ENCODE peak calls at places on chromosomes 1 and 21, in six cellular contexts. K is kidney epithelial cell; N is GM12865; J is B cell; Z is fibroblast of mammary gland; Y is CD4-positive, alpha-beta T cell. V is an unnamed sample.

GRCh38 chr1:109478806-109479205 is 4.9 kb upstream of the ATXN7L2 start:
- DNase-seq in K (no peak), N (peak), J (no peak), Z (no peak), Y (no peak), V (peak)

GRCh38 chr1:17826165-17826488 is 71.0 kb downstream of the ACTL8 start:
- DNase-seq in K (no peak), N (peak), J (no peak), Z (peak), Y (no peak), V (peak)

GRCh38 chr21:26199471-26199870 is 28.9 kb upstream of the APP start:
- DNase-seq in K (no peak), N (no peak), J (no peak), Z (peak), Y (no peak), V (no peak)

GRCh38 chr21:29084372-29084771 is 10.9 kb upstream of the CCT8 start:
- DNase-seq in K (no peak), N (no peak), J (no peak), Z (no peak), Y (no peak), V (no peak)

GRCh38 chr1:41559331-41559730 is 74.8 kb upstream of the EDN2 start:
- DNase-seq in K (no peak), N (no peak), J (no peak), Z (no peak), Y (no peak), V (no peak)

GRCh38 chr1:205300149-205300548 is 21.4 kb downstream of the NUAK2 start:
- DNase-seq in K (no peak), N (no peak), J (no peak), Z (no peak), Y (no peak), V (no peak)

GRCh38 chr21:45822002-45822397 is 159.6 kb upstream of the COL6A1 start:
- DNase-seq in K (no peak), N (no peak), J (no peak), Z (no peak), Y (no peak), V (no peak)

GRCh38 chr1:45687014-45687752 is 798 bp upstream of the TMEM69 start:
- DNase-seq in K (peak), N (peak), J (peak), Z (peak), Y (peak), V (peak)

GRCh38 chr1:55724551-55725325 is 509.6 kb upstream of the USP24 start:
- DNase-seq in K (no peak), N (no peak), J (no peak), Z (peak), Y (no peak), V (no peak)

GRCh38 chr1:241627453-241628329 is 12.5 kb downstream of the CHML start:
- DNase-seq in K (peak), N (peak), J (peak), Z (peak), Y (peak), V (peak)

GRCh38 chr21:37435120-37435519 is 68.5 kb downstream of the DYRK1A start:
- DNase-seq in K (peak), N (no peak), J (peak), Z (peak), Y (no peak), V (peak)

GRCh38 chr1:85421179-85421578 is 43.8 kb downstream of the DDAH1 start:
- DNase-seq in K (no peak), N (no peak), J (no peak), Z (no peak), Y (no peak), V (no peak)

DNA sequence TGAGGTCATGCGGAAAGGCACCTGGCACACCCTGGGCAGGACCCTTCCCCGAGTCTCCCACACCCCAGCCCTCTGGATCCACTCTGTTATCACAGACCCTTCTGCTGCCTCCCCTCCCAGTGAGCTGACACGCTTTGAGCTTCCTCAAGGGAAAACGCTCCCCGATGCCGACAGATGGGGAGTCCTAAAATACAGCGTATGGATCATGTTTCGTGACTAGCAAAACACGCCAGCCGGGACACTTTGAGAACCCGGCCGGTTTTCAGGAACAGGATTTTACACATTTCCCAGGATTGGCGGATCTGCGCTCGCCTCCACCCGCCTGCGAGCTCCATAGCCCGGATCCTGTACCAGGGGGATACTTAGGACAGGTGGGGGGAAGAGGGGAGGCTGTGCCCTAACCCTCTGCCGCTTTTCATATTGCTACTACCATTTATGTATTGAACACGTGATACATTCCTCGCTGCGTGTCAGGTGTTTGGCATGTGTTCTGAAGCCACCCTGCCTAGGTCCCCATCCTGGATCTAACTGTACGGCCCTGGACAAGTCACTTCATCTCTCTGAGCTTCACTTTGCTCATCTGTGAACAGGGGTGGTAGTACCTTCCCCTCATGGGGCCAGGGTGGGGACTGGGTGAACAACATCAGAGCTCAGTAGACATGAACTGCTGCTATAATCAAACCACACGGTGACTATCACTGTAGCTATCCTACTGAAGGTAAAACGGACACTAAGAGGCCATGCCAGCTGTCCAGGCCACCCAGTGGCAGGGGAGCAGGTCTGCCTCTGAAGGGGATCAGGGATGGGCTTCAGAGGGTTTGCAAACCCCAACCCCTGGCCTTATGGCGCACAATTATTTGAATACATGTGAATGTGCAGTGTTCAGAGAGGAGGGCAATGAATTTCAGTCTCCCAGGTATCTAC is 63.2 kb downstream of the SSBP3 start:
- DNase-seq in K (no peak), N (no peak), J (no peak), Z (no peak), Y (no peak), V (no peak)
- TF ChIP-seq CTCF in K (no peak), N (no peak), J (no peak), Z (no peak), Y (no peak), V (no peak)

DNA sequence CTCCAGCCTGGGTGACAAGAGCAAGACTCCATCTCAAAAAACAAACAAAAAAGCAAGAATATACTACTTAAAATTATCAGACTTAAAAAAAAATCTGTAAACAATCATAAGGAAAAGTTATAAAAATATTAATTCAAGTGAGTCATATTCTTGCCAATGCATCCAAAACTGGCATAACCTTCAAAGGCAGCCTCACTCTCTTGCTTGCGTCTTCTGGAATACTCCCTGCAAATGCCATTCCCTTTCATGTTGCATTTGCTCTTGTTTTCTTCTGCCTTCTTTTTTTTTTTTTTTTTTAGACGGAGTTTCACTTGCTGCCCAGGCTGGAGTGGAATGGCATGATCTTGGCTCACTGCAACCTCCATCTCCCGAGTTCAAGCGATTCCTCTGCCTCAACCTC is 32.2 kb upstream of the ZBTB8A start:
- DNase-seq in K (no peak), N (no peak), J (no peak), Z (no peak), Y (no peak), V (no peak)
- TF ChIP-seq CTCF in K (no peak), N (no peak), J (no peak), Z (no peak), Y (no peak), V (no peak)

GRCh38 chr1:150001415-150001814 is 9.1 kb downstream of the OTUD7B start:
- DNase-seq in K (no peak), N (no peak), J (no peak), Z (no peak), Y (no peak), V (no peak)

GRCh38 chr1:150002217-150002616 is 8.3 kb downstream of the OTUD7B start:
- DNase-seq in K (no peak), N (no peak), J (no peak), Z (no peak), Y (no peak), V (no peak)

GRCh38 chr1:150006881-150007401 is 3.6 kb downstream of the OTUD7B start:
- DNase-seq in K (no peak), N (no peak), J (no peak), Z (peak), Y (no peak), V (peak)

GRCh38 chr1:150005606-150006005 is 4.9 kb downstream of the OTUD7B start:
- DNase-seq in K (no peak), N (no peak), J (no peak), Z (no peak), Y (no peak), V (no peak)

GRCh38 chr1:150003826-150004225 is 6.7 kb downstream of the OTUD7B start:
- DNase-seq in K (no peak), N (no peak), J (no peak), Z (no peak), Y (no peak), V (no peak)
- TF ChIP-seq CTCF in K (no peak), N (no peak), J (no peak), Z (no peak), Y (no peak), V (no peak)

DNA sequence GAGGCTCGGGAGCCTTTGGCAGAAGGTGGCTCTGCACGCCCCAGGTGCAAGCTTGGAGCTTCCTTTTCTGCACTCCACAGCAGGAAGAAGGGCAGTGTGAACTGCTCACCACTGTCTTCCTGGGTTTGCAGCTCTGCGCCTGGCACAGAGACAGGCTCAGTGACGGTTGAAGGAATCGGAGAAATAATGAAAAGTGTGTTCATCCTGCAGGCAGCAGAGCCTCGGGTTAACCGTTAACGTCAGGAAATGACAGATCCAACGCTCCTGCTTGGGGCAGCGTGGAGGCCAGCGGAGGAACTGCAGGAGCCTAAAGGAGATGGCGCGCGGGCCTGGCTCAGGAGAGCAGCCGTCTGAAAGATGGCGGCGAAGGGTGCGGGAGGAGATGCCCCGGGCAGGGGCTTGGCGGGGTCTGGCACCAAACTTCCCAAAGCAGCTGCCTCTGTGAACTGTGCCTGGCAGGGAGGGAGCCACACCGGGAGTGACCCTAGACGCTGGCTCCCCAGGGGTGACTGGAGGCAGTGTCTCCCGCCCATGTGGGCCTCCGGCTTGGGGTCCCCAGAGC is 10.9 kb upstream of the SAMD11 start:
- DNase-seq in K (no peak), N (no peak), J (no peak), Z (peak), Y (no peak), V (peak)
- TF ChIP-seq CTCF in K (peak), N (peak), J (no peak), Z (peak), Y (no peak), V (no peak)

GRCh38 chr1:119329521-119329920 is 39.1 kb upstream of the HAO2 start:
- DNase-seq in K (no peak), N (no peak), J (no peak), Z (no peak), Y (no peak), V (no peak)

GRCh38 chr1:119330062-119330939 is 38.3 kb upstream of the HAO2 start:
- DNase-seq in K (no peak), N (no peak), J (no peak), Z (no peak), Y (no peak), V (no peak)

GRCh38 chr1:119326251-119326650 is 42.3 kb upstream of the HAO2 start:
- DNase-seq in K (no peak), N (no peak), J (no peak), Z (no peak), Y (no peak), V (no peak)

GRCh38 chr1:119327066-119327435 is 41.5 kb upstream of the HAO2 start:
- DNase-seq in K (no peak), N (peak), J (no peak), Z (no peak), Y (peak), V (no peak)

DNA sequence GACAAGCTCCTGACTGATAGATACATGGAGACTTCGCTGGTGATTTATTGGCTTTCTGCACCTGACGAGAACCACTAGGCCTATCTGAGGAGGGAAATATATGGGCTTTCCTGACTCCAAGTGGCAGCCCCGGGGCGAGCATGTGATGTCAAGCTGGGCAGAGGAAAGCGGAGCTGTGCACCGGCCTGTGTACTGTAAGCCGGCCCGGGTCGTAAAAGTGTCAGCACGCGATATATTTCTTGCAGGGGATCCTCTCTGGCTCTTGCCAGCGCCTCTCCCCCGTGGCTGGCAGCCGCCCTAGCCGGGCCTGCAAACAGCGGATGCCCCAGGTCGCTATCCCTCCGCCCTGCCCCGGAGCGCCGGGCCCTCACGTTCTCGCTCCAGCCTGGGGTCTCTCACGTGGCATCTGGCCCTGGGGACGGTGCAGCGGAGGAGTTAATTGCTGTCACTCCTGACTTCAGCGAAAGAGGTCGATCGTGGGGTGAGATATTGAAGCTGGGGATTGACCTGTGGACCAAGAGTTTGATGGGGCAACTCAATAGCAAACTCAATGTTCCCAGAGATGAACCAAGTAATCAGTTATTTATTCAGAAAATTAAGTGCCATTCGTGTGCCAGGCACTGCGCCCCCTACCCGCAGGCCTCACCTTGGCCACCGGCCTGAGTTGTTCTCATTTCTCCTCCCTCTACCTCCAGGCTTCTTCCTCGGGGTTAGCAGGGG is 41.0 kb upstream of the HAO2 start:
- DNase-seq in K (peak), N (peak), J (peak), Z (peak), Y (peak), V (peak)
- TF ChIP-seq CTCF in K (peak), N (peak), J (peak), Z (peak), Y (peak), V (peak)

DNA sequence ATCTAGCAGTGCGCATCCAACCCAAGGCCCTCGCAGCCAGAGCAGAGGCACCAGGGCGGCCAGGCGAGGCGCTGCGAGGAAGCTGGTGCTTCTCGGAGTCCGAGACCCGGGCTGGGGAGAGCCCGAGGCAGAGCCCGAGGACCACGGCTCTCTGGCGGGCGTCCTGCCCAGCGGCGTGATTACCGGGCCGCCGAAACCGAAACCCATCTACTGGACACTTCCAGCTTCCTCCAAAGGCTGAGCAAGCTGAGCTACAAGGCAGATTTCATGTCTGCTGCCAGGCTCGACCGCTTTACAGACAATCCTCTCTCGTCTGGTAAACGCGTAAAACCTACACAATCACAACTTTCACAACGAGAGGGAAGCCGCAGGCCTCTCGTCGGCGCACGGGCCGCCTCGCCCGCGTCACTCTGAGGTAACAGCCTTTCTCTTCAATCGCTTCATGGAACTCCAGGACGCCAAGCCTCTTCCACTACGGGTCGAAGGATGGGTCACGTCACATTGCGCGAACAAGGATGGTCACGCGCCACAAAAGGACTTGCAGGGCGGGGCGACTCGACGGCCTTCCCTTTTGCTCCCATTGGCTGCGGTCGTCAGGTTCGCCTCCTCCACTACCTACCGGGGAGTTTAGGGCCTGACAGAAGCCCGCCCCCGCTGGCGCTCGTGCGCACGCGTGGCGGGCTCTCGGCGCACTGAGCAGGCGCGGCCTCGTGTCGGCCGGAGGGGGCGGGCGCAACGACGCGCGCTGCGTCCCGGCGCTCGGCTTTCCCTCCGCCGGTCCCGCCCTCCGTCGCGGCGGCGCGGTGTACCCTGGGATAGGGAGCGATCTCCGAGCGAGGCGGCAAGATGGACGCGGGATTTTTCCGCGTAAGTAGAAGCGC is at the start of gene SRRM1:
- DNase-seq in K (peak), N (peak), J (peak), Z (peak), Y (peak), V (peak)
- TF ChIP-seq CTCF in K (no peak), N (peak), J (no peak), Z (no peak), Y (no peak), V (no peak)

DNA sequence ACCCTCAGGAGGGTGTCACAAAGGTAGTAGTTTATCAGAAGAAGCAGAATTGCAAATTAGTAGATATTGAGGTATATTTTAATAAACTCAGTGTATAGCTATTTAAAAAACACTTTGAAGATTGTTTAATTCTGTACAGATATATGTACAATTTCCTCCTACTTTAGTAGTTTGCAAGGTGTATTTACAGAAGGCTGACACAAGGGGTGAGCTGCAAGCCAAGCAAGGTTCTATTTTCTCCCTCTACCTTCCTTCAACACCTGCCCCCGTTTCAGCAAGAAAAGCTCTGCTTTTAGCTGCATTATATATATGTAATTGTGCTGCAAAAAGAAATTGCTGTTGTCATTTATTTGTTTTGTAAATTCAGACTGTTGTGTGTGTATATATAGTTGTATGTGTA is 674.2 kb upstream of the PKN2 start:
- DNase-seq in K (no peak), N (no peak), J (no peak), Z (no peak), Y (no peak), V (no peak)
- TF ChIP-seq CTCF in K (no peak), N (no peak), J (no peak), Z (no peak), Y (no peak), V (no peak)

GRCh38 chr1:168613038-168613451 is 36.6 kb downstream of the XCL1 start:
- DNase-seq in K (no peak), N (no peak), J (no peak), Z (no peak), Y (no peak), V (no peak)

GRCh38 chr1:168613689-168614655 is 37.6 kb downstream of the XCL1 start:
- DNase-seq in K (no peak), N (no peak), J (no peak), Z (peak), Y (no peak), V (no peak)

GRCh38 chr1:168607872-168608428 is 31.5 kb downstream of the XCL1 start:
- DNase-seq in K (no peak), N (no peak), J (no peak), Z (no peak), Y (no peak), V (no peak)

GRCh38 chr1:168609133-168609715 is 32.8 kb downstream of the XCL1 start:
- DNase-seq in K (peak), N (no peak), J (no peak), Z (peak), Y (no peak), V (no peak)

GRCh38 chr1:168610111-168610510 is 33.7 kb downstream of the XCL1 start:
- DNase-seq in K (no peak), N (no peak), J (no peak), Z (no peak), Y (no peak), V (no peak)
- TF ChIP-seq CTCF in K (peak), N (no peak), J (no peak), Z (no peak), Y (no peak), V (no peak)

V was measured in activated CD8-positive, alpha-beta T cell treated with anti-CD3 and anti-CD28 coated beads for 36 hours.